ENCODE peak calls at places on chromosomes 4 and X, in five cellular contexts. K is spleen, H is WTC11, V is heart right ventricle, G is left colon. D is an unnamed sample.

GRCh38 chrX:155563099-155563498 is 49.7 kb downstream of the TMLHE start:
- DNase-seq in H (no peak), K (no peak), V (no peak), G (no peak), D (no peak)

GRCh38 chr4:137065306-137065705 is 467.0 kb downstream of the PCDH18 start:
- DNase-seq in G (no peak), H (no peak), K (no peak), V (no peak), D (no peak)

GRCh38 chr4:113052379-113052951 is 3.0 kb downstream of the ANK2 start:
- DNase-seq in H (no peak), V (no peak), G (no peak), K (no peak), D (no peak)

GRCh38 chr4:17662694-17663093 is 48.3 kb downstream of the MED28 start:
- DNase-seq in G (no peak), H (no peak), K (no peak), V (no peak), D (no peak)

GRCh38 chr4:11428161-11428700 is 463 bp downstream of the HS3ST1 start:
- DNase-seq in H (peak; percentile 12), V (no peak), G (no peak), K (peak; percentile 79), D (peak; percentile 73)

GRCh38 chrX:151175283-151176062 is 911 bp upstream of the GPR50 start:
- DNase-seq in K (no peak), V (no peak), G (no peak), H (peak; percentile 22), D (peak; percentile 58)

GRCh38 chr4:58809366-58809765 is 1699.2 kb upstream of the IGFBP7 start:
- DNase-seq in V (no peak), K (no peak), G (no peak), H (no peak), D (no peak)

GRCh38 chrX:151773434-151773833 is 38.9 kb downstream of the CNGA2 start:
- DNase-seq in K (no peak), G (no peak), V (no peak), H (no peak), D (peak; percentile 57)

GRCh38 chrX:368811-369562 is 17.7 kb downstream of the PPP2R3B start:
- DNase-seq in K (peak; percentile 53), V (peak; percentile 55), H (no peak), G (no peak), D (no peak)

GRCh38 chr4:147201016-147201415 is 255.4 kb upstream of the TTC29 start:
- DNase-seq in G (no peak), K (no peak), H (no peak), V (no peak), D (no peak)

GRCh38 chr4:55336138-55337034 is 9.7 kb upstream of the SRD5A3 start:
- DNase-seq in K (no peak), H (no peak), V (no peak), G (peak; percentile 15), D (no peak)